ENCODE peak calls at places on chromosomes 3 and 15, in ten cellular contexts. Q is HEK293T; I is kidney tubule cell; O is A549; M is H9; G is neuronal stem cell; A is EH; Y is ureter; R is BJ; X is activated CD4-positive, CD25-positive, alpha-beta regulatory T cell. S is an unnamed sample.

GRCh38 chr3:177693596-177693995 is 496.3 kb upstream of the TBL1XR1 start:
- DNase-seq in Q (no peak), I (no peak), O (no peak), M (no peak), G (no peak), A (no peak), Y (no peak), R (no peak), X (no peak), S (no peak)

GRCh38 chr3:123111640-123112039 is 44.8 kb downstream of the PDIA5 start:
- DNase-seq in Q (no peak), I (no peak), O (no peak), M (no peak), G (no peak), A (no peak), Y (no peak), R (no peak), X (no peak), S (no peak)

GRCh38 chr3:101383156-101383575 is 62.8 kb upstream of the IMPG2 start:
- DNase-seq in Q (no peak), I (no peak), O (no peak), M (peak; percentile 56), G (peak; percentile 11), A (peak; percentile 30), Y (no peak), R (peak; percentile 5), X (no peak), S (no peak)

GRCh38 chr3:165254812-165255211 is 58.6 kb upstream of the SLITRK3 start:
- DNase-seq in Q (peak; percentile 30), I (peak; percentile 65), O (peak; percentile 21), M (no peak), G (peak; percentile 33), A (no peak), Y (no peak), R (no peak), X (no peak), S (no peak)

GRCh38 chr3:5304789-5305680 is 117.5 kb downstream of the EDEM1 start:
- DNase-seq in Q (peak; percentile 40), I (peak; percentile 74), O (peak; percentile 41), M (peak; percentile 60), G (peak; percentile 52), A (peak; percentile 65), Y (peak; percentile 52), R (no peak), X (no peak), S (no peak)

GRCh38 chr3:23036728-23037127 is 166.4 kb upstream of the UBE2E2 start:
- DNase-seq in Q (no peak), I (no peak), O (no peak), M (no peak), G (no peak), A (peak; percentile 54), Y (no peak), R (no peak), X (no peak), S (no peak)

GRCh38 chr3:51942603-51943450 is 664 bp downstream of the PARP3 start:
- DNase-seq in Q (peak; percentile 43), I (peak; percentile 87), O (peak; percentile 82), M (peak; percentile 32), G (no peak), A (peak; percentile 83), Y (peak; percentile 75), R (no peak), X (peak; percentile 45), S (no peak)

GRCh38 chr15:62307551-62307950 is 142.5 kb upstream of the C2CD4B start:
- DNase-seq in Q (no peak), I (peak; percentile 90), O (no peak), M (no peak), G (no peak), A (peak; percentile 91), Y (no peak), R (no peak), X (no peak), S (no peak)

GRCh38 chr3:196502775-196503181 is 790 bp downstream of the RNF168 start:
- DNase-seq in Q (peak; percentile 16), I (peak; percentile 85), O (peak; percentile 35), M (no peak), G (peak; percentile 30), A (peak; percentile 88), Y (peak; percentile 52), R (peak; percentile 43), X (no peak), S (peak; percentile 41)

GRCh38 chr3:66812126-66812525 is 186.0 kb upstream of the KBTBD8 start:
- DNase-seq in Q (no peak), I (peak; percentile 20), O (no peak), M (no peak), G (no peak), A (peak; percentile 14), Y (no peak), R (no peak), X (no peak), S (no peak)

GRCh38 chr3:16338999-16339398 is 74.0 kb downstream of the OXNAD1 start:
- DNase-seq in Q (no peak), I (peak; percentile 84), O (peak; percentile 10), M (no peak), G (no peak), A (peak; percentile 97), Y (no peak), R (peak; percentile 95), X (no peak), S (no peak)

GRCh38 chr15:66139816-66140215 is 113.7 kb downstream of the MEGF11 start:
- DNase-seq in Q (no peak), I (no peak), O (no peak), M (no peak), G (no peak), A (no peak), Y (no peak), R (no peak), X (no peak), S (no peak)

GRCh38 chr15:57133127-57133968 is 214.9 kb downstream of the TCF12 start:
- DNase-seq in Q (no peak), I (peak; percentile 53), O (no peak), M (no peak), G (peak; percentile 79), A (no peak), Y (no peak), R (no peak), X (no peak), S (no peak)